ENCODE peak calls at places on chromosomes 1 and 21, in six cellular contexts. O is HCT116, Q is PC-9, E is endothelial cell of umbilical vein, M is K562, X is PC-3. W is an unnamed sample.

GRCh38 chr21:45076245-45076661 is 1.9 kb downstream of the ADARB1 start:
- DNase-seq in O (no peak), Q (no peak), E (no peak), M (no peak), X (peak), W (peak)

GRCh38 chr1:184493987-184494388 is 107.2 kb downstream of the C1orf21 start:
- DNase-seq in O (no peak), Q (no peak), E (no peak), M (no peak), X (no peak), W (no peak)

GRCh38 chr1:85344256-85344694 is 67.8 kb upstream of the BCL10 start:
- DNase-seq in O (no peak), Q (peak), E (no peak), M (no peak), X (peak), W (peak)

GRCh38 chr1:165560834-165561233 is 17.0 kb downstream of the LRRC52 start:
- DNase-seq in O (no peak), Q (no peak), E (no peak), M (no peak), X (no peak), W (no peak)

GRCh38 chr1:208165659-208166058 is 78.5 kb downstream of the PLXNA2 start:
- DNase-seq in O (no peak), Q (no peak), E (no peak), M (no peak), X (no peak), W (no peak)

GRCh38 chr21:44932366-44933181 is 7.3 kb upstream of the SLX9 start:
- DNase-seq in O (no peak), Q (peak), E (no peak), M (peak), X (peak), W (peak)

GRCh38 chr21:37269481-37269880 is 2.3 kb upstream of the VPS26C start:
- DNase-seq in O (no peak), Q (no peak), E (no peak), M (no peak), X (no peak), W (no peak)

GRCh38 chr21:18274370-18274769 is 29.7 kb downstream of the CHODL start:
- DNase-seq in O (no peak), Q (no peak), E (no peak), M (no peak), X (no peak), W (no peak)

GRCh38 chr1:243645281-243645680 is 204.8 kb downstream of the AKT3 start:
- DNase-seq in O (no peak), Q (no peak), E (peak), M (no peak), X (no peak), W (no peak)

GRCh38 chr1:52343982-52344381 is 22.0 kb downstream of the CC2D1B start:
- DNase-seq in O (no peak), Q (no peak), E (no peak), M (no peak), X (no peak), W (no peak)

GRCh38 chr1:246795094-246795671 is 71.0 kb downstream of the SCCPDH start:
- DNase-seq in O (no peak), Q (no peak), E (no peak), M (no peak), X (no peak), W (no peak)

GRCh38 chr1:228182296-228183030 is 16.9 kb downstream of the IBA57 start:
- DNase-seq in O (no peak), Q (no peak), E (no peak), M (no peak), X (no peak), W (no peak)

GRCh38 chr21:10639123-10639522 is 117.7 kb downstream of the TPTE start:
- DNase-seq in O (no peak), Q (no peak), E (no peak), M (no peak), X (no peak), W (no peak)

GRCh38 chr1:166184012-166184411 is 17.2 kb upstream of the FAM78B start:
- DNase-seq in O (no peak), Q (no peak), E (no peak), M (no peak), X (no peak), W (no peak)

GRCh38 chr21:44706706-44707615 is 4.4 kb downstream of the TSPEAR start:
- DNase-seq in O (no peak), Q (no peak), E (no peak), M (no peak), X (no peak), W (peak)

GRCh38 chr1:79052829-79053449 is 46.4 kb upstream of the ADGRL4 start:
- DNase-seq in O (no peak), Q (no peak), E (peak), M (no peak), X (no peak), W (no peak)

GRCh38 chr1:234871710-234872262 is 256.9 kb downstream of the TOMM20 start:
- DNase-seq in O (no peak), Q (no peak), E (no peak), M (no peak), X (no peak), W (peak)

DNA sequence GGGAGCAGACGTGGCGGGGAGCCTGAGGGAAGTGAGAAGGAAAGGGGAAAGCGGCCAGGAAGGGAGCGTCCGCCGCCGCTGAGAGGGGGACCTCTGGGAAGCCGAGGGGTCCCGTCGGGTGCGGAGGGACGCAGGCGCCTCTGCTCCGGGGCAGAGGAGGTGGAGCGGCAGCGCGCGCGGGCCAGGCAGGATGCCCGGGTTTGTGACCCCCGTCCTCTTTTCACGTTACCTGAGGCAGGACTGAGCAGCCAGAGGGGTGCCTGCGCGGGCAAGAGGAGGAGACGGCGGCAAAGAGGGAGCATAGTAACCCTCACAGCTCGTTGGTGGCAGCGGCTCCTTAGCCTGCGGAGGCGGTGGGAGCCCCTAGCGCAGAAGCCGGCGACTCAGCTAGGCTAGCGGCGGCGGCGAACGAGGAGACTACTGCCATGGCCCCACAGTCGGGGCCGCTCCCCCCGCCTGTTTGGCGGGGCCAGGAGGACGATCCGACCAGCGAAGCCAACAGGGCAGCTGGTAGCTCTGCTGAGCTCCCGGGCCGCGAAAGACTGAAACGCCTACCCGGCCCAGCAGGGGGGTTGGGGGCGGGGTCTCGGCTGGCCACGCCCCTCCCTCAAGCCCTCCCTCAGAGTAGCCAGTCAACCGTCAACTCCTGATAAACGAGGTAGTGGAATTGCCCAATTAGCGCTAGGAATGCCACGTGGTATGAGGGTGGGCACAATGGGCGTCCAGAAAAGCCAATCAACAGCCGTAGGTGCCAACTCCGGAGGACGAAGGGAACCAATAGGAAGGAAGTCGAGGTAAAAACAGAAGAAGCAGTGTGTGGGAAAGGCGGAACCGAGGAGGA is at the start of gene TESK2:
- DNase-seq in O (peak), Q (peak), E (peak), M (peak), X (peak), W (peak)
- TF ChIP-seq EZH2 in O (no peak), Q (no peak), E (no peak), M (no peak), X (no peak), W (no peak)

DNA sequence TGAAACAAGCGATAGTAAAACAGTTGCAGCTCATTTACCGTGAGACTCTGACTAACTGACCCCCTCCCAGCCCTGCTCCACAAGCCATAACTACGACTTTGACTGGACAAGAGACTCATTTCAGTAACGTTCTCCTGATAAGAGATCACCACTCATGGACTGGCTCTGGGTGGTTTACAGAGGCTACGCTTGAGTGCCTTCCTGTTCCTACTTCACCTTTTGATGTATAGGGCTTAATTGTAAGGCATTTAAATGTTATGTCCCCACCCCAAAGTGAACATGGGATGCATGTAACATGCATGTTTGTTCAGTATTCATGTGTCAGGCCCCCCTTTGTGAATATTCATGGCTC is 50.6 kb upstream of the SPOCD1 start:
- DNase-seq in O (no peak), Q (no peak), E (no peak), M (peak), X (no peak), W (no peak)
- H2AFZ ChIP-seq in O (no peak), Q (no peak), E (no peak), M (peak), X (no peak), W (peak)

GRCh38 chr1:975365-975764 is 6.5 kb downstream of the PERM1 start:
- DNase-seq in O (no peak), Q (no peak), E (no peak), M (no peak), X (no peak), W (no peak)

GRCh38 chr1:974293-974640 is 7.6 kb downstream of the PERM1 start:
- DNase-seq in O (no peak), Q (no peak), E (no peak), M (no peak), X (no peak), W (no peak)

GRCh38 chr1:974687-975328 is 7.1 kb downstream of the PERM1 start:
- DNase-seq in O (no peak), Q (no peak), E (no peak), M (no peak), X (no peak), W (no peak)

GRCh38 chr1:978069-978834 is 3.6 kb downstream of the PERM1 start:
- DNase-seq in O (no peak), Q (no peak), E (no peak), M (peak), X (no peak), W (no peak)

DNA sequence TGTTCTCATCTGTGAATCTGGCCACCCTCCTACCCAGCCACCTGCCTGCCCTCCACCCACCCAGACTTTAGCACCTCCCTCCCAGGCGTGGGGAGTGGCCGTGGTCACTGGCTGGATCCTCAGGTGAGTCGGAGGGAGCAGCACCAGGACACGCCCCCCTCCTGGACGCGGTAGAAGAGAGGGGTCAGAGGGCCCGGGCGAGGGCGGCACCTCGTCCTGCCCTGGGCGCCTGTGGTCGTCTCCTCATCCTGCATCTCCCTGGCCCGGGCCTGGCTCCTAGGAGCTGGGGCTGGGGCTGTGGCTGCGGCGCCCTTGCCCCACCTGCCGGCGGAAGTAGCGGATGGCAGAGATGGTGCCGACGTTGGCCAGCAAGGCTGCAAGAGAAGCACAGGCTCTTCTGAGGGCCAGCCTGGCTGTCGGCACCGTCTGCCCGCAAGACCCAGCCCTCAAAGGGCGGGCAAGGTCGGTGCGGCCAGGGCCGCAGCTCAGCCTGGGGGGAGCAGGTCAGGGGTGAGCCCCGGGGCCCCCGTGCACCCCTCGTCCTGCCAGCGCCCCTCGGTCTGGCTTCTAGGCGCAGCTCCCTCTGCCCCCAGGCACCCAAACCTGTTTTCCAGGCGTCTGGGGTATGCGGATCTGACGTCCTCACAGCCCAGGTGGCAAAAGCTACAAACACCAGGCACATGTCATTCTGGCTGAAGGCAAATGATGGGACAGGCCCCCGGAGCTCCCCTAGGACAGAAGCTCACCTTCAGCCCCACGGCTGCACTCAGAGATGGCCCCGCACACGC is 5.8 kb downstream of the PERM1 start:
- DNase-seq in O (peak), Q (peak), E (no peak), M (peak), X (peak), W (peak)
- TF ChIP-seq EZH2 in O (no peak), Q (no peak), E (no peak), M (no peak), X (no peak), W (no peak)

GRCh38 chr1:99598738-99599411 is 47.0 kb upstream of the PALMD start:
- DNase-seq in O (no peak), Q (no peak), E (peak), M (peak), X (no peak), W (no peak)

GRCh38 chr1:99594205-99594604 is 51.7 kb upstream of the PALMD start:
- DNase-seq in O (no peak), Q (no peak), E (peak), M (no peak), X (no peak), W (no peak)

GRCh38 chr1:99591886-99592285 is 54.0 kb upstream of the PALMD start:
- DNase-seq in O (no peak), Q (no peak), E (peak), M (no peak), X (no peak), W (no peak)

GRCh38 chr1:99595041-99595440 is 50.9 kb upstream of the PALMD start:
- DNase-seq in O (no peak), Q (no peak), E (peak), M (no peak), X (no peak), W (no peak)

DNA sequence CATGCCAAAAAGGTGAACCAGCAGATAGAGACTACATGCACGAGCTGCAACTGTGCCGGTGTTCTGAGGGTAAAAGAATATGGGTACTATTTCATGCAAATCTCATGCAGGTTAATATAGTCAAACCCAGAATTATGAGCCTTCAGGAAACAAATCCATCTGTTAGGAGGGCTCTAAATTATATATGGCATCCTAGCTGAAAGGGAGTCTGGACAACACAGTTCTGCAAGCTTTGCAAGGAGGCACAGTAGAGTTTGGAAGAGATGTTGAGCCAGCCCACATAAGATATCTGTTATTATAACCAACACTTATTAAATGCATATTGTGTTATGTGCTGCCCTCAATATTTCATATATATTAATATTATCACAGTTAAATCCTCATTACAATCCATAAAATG is 50.5 kb upstream of the PALMD start:
- DNase-seq in O (no peak), Q (no peak), E (no peak), M (no peak), X (no peak), W (no peak)
- H2AFZ ChIP-seq in O (no peak), Q (no peak), E (no peak), M (no peak), X (no peak), W (no peak)

GRCh38 chr1:100536031-100536430 is 1.9 kb upstream of the GPR88 start:
- DNase-seq in O (no peak), Q (no peak), E (no peak), M (no peak), X (no peak), W (no peak)

GRCh38 chr1:100535264-100535663 is 2.7 kb upstream of the GPR88 start:
- DNase-seq in O (no peak), Q (no peak), E (no peak), M (no peak), X (no peak), W (no peak)

GRCh38 chr1:100530141-100530540 is 7.8 kb upstream of the GPR88 start:
- DNase-seq in O (no peak), Q (no peak), E (no peak), M (no peak), X (no peak), W (no peak)

GRCh38 chr1:100530901-100531487 is 6.9 kb upstream of the GPR88 start:
- DNase-seq in O (no peak), Q (no peak), E (no peak), M (no peak), X (no peak), W (no peak)

GRCh38 chr1:100532645-100533044 is 5.3 kb upstream of the GPR88 start:
- DNase-seq in O (no peak), Q (no peak), E (no peak), M (no peak), X (no peak), W (no peak)
- TF ChIP-seq EZH2 in O (no peak), Q (no peak), E (no peak), M (no peak), X (no peak), W (no peak)

GRCh38 chr1:109162626-109163025 is 48.7 kb downstream of the ELAPOR1 start:
- DNase-seq in O (no peak), Q (no peak), E (no peak), M (no peak), X (no peak), W (no peak)

GRCh38 chr1:109161836-109162606 is 48.1 kb downstream of the ELAPOR1 start:
- DNase-seq in O (no peak), Q (peak), E (no peak), M (no peak), X (peak), W (no peak)

GRCh38 chr1:109156916-109157385 is 43.0 kb downstream of the ELAPOR1 start:
- DNase-seq in O (no peak), Q (no peak), E (no peak), M (no peak), X (no peak), W (no peak)

GRCh38 chr1:109160054-109160840 is 46.3 kb downstream of the ELAPOR1 start:
- DNase-seq in O (no peak), Q (no peak), E (no peak), M (no peak), X (no peak), W (no peak)

GRCh38 chr1:109158433-109158832 is 44.5 kb downstream of the ELAPOR1 start:
- DNase-seq in O (no peak), Q (no peak), E (no peak), M (no peak), X (peak), W (no peak)
- H2AFZ ChIP-seq in O (no peak), Q (no peak), E (no peak), M (peak), X (peak), W (no peak)

DNA sequence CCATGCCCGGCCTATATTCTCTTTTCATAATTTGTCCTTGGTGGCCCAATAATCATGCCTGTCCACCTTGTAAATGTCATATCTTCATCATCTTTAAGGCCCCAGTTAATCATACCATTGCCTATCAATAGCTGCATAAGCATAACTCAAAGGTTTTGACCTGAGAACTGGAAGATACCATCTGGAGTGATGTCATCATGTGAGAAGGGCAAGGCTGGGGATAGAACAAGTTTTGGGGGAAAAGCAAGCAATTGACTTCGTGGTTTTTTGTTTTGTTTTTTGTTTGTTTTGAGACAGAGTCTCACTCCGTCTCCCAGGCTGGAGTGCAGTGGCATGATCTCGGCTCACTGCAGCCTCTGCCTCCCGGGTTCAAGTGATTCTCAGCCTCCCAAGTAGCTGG is 6.2 kb downstream of the UBIAD1 start:
- DNase-seq in O (no peak), Q (no peak), E (no peak), M (peak), X (no peak), W (no peak)
- TF ChIP-seq EZH2 in O (no peak), Q (no peak), E (no peak), M (no peak), X (no peak), W (no peak)

GRCh38 chr1:72442251-72442650 is 159.9 kb upstream of the NEGR1 start:
- DNase-seq in O (no peak), Q (no peak), E (no peak), M (no peak), X (peak), W (no peak)

GRCh38 chr1:72434070-72434469 is 151.7 kb upstream of the NEGR1 start:
- DNase-seq in O (no peak), Q (no peak), E (no peak), M (no peak), X (no peak), W (no peak)

GRCh38 chr1:72438270-72438669 is 155.9 kb upstream of the NEGR1 start:
- DNase-seq in O (no peak), Q (no peak), E (peak), M (no peak), X (no peak), W (no peak)

GRCh38 chr1:72435025-72435424 is 152.7 kb upstream of the NEGR1 start:
- DNase-seq in O (no peak), Q (no peak), E (no peak), M (no peak), X (peak), W (no peak)

GRCh38 chr1:72439036-72439435 is 156.7 kb upstream of the NEGR1 start:
- DNase-seq in O (no peak), Q (no peak), E (peak), M (no peak), X (peak), W (no peak)
- H2AFZ ChIP-seq in O (no peak), Q (no peak), E (peak), M (no peak), X (no peak), W (no peak)

GRCh38 chr1:50425376-50426107 is 2.3 kb upstream of the DMRTA2 start:
- DNase-seq in O (no peak), Q (no peak), E (no peak), M (no peak), X (no peak), W (peak)
- TF ChIP-seq EZH2 in O (no peak), Q (no peak), E (peak), M (no peak), X (no peak), W (peak)